ENCODE peak calls at places on chromosomes 11 and 22, in ten cellular contexts. X, R, I, Y, W, B, S, P, F and T are unnamed samples.

GRCh38 chr22:37077802-37078448 is 26.4 kb downstream of the KCTD17 start:
- DNase-seq in B (no peak), W (peak), I (peak), R (peak), Y (peak), P (no peak), S (peak), F (peak), X (peak), T (no peak)

GRCh38 chr11:130580372-130580771 is 131.9 kb downstream of the ADAMTS15 start:
- DNase-seq in I (no peak), S (no peak), B (peak), F (no peak), W (no peak), X (peak), R (no peak), P (no peak), Y (no peak), T (peak)

GRCh38 chr22:50268655-50269113 is 1.5 kb downstream of the MAPK11 start:
- DNase-seq in X (no peak), F (no peak), W (no peak), B (peak), R (no peak), S (no peak), I (peak), Y (peak), P (no peak), T (no peak)

GRCh38 chr11:26187639-26188038 is 144.3 kb upstream of the ANO3 start:
- DNase-seq in P (no peak), B (no peak), I (no peak), R (no peak), Y (no peak), S (no peak), X (peak), W (no peak), F (no peak), T (no peak)

GRCh38 chr11:60855726-60856633 is at the start of gene PTGDR2:
- DNase-seq in P (no peak), S (no peak), F (peak), Y (peak), R (no peak), I (no peak), X (no peak), W (no peak), B (no peak), T (no peak)

GRCh38 chr11:35918716-35919115 is 25.1 kb upstream of the LDLRAD3 start:
- DNase-seq in I (no peak), R (no peak), B (no peak), S (no peak), P (no peak), X (no peak), Y (no peak), W (no peak), F (no peak), T (no peak)

GRCh38 chr11:24574461-24574860 is 77.6 kb downstream of the LUZP2 start:
- DNase-seq in I (no peak), Y (no peak), F (no peak), S (no peak), P (no peak), X (no peak), R (no peak), B (no peak), W (no peak), T (no peak)

GRCh38 chr11:77075425-77075905 is 8.7 kb downstream of the CAPN5 start:
- DNase-seq in P (peak), X (no peak), B (no peak), F (no peak), R (no peak), S (no peak), I (peak), Y (peak), W (no peak), T (no peak)

GRCh38 chr22:38038426-38038825 is 18.8 kb upstream of the PICK1 start:
- DNase-seq in F (no peak), X (no peak), B (no peak), I (no peak), Y (no peak), R (no peak), W (no peak), P (peak), S (no peak), T (no peak)

GRCh38 chr22:23500508-23501208 is 79.4 kb downstream of the IGLL1 start:
- DNase-seq in W (no peak), S (no peak), Y (no peak), B (no peak), X (no peak), I (no peak), R (no peak), P (peak), F (no peak), T (no peak)

GRCh38 chr11:35316161-35316560 is 103.2 kb downstream of the SLC1A2 start:
- DNase-seq in P (no peak), W (no peak), X (no peak), I (no peak), F (no peak), Y (no peak), R (no peak), S (no peak), B (no peak), T (no peak)

GRCh38 chr22:50153056-50153755 is 17.3 kb upstream of the PANX2 start:
- DNase-seq in Y (no peak), X (no peak), W (no peak), R (no peak), I (no peak), S (peak), F (no peak), P (no peak), B (no peak), T (no peak)

GRCh38 chr11:113553905-113554304 is 78.7 kb upstream of the DRD2 start:
- DNase-seq in R (no peak), P (no peak), Y (no peak), W (no peak), X (no peak), F (peak), B (no peak), I (no peak), S (no peak), T (no peak)

GRCh38 chr11:118623291-118623655 is 15.9 kb downstream of the PHLDB1 start:
- DNase-seq in B (no peak), X (peak), R (no peak), I (no peak), P (no peak), S (no peak), W (no peak), Y (no peak), F (no peak), T (no peak)

GRCh38 chr22:39317756-39318506 is 1.5 kb downstream of the RPL3 start:
- DNase-seq in Y (no peak), S (no peak), W (no peak), X (no peak), B (no peak), P (no peak), F (no peak), R (no peak), I (no peak), T (no peak)

GRCh38 chr22:38298312-38299000 is 18.8 kb downstream of the CSNK1E start:
- DNase-seq in B (no peak), Y (no peak), W (no peak), F (no peak), P (no peak), S (peak), R (no peak), I (no peak), X (no peak), T (no peak)

GRCh38 chr22:17884084-17884483 is 109.8 kb upstream of the BID start:
- DNase-seq in P (no peak), B (no peak), W (no peak), S (no peak), X (no peak), Y (no peak), I (no peak), R (no peak), F (no peak), T (no peak)

GRCh38 chr11:336666-337002 is 16.0 kb upstream of the IFITM3 start:
- DNase-seq in B (no peak), Y (no peak), X (no peak), S (no peak), F (no peak), P (peak), I (no peak), R (no peak), W (no peak), T (no peak)

GRCh38 chr11:24324211-24324610 is 172.6 kb upstream of the LUZP2 start:
- DNase-seq in S (no peak), R (no peak), I (no peak), P (no peak), Y (no peak), F (no peak), B (no peak), X (no peak), W (no peak), T (no peak)

GRCh38 chr11:117582491-117582890 is 214.5 kb downstream of the DSCAML1 start:
- DNase-seq in F (no peak), P (peak), S (peak), I (no peak), Y (no peak), X (no peak), B (no peak), R (no peak), W (no peak), T (no peak)

GRCh38 chr11:91459840-91460239 is 764.8 kb upstream of the FAT3 start:
- DNase-seq in P (no peak), W (no peak), R (no peak), B (no peak), I (no peak), Y (no peak), S (no peak), X (no peak), F (no peak), T (no peak)

GRCh38 chr11:83662494-83662893 is 376.3 kb upstream of the CCDC90B start:
- DNase-seq in S (no peak), I (no peak), P (no peak), X (no peak), W (no peak), Y (no peak), F (no peak), B (no peak), R (no peak), T (no peak)

GRCh38 chr22:49204599-49205214 is 623.0 kb downstream of the BRD1 start:
- DNase-seq in B (no peak), Y (no peak), F (no peak), I (peak), S (no peak), X (no peak), R (peak), P (peak), W (no peak), T (no peak)

GRCh38 chr11:12069053-12069676 is 41.2 kb upstream of the MICAL2 start:
- DNase-seq in I (no peak), Y (no peak), X (no peak), R (peak), P (peak), W (no peak), B (no peak), F (peak), S (no peak), T (no peak)

GRCh38 chr11:108223449-108224149 is 732 bp downstream of the ATM start:
- DNase-seq in Y (no peak), W (no peak), B (no peak), I (no peak), S (no peak), R (no peak), X (no peak), P (no peak), F (peak), T (no peak)

GRCh38 chr11:2838091-2838490 is 47.5 kb downstream of the CDKN1C start:
- DNase-seq in X (no peak), R (no peak), I (peak), F (no peak), W (no peak), Y (no peak), P (no peak), B (no peak), S (no peak), T (no peak)

GRCh38 chr11:119518746-119519382 is 95.9 kb upstream of the THY1 start:
- DNase-seq in R (peak), I (no peak), B (no peak), P (no peak), W (no peak), Y (no peak), S (no peak), F (peak), X (no peak), T (no peak)

GRCh38 chr11:132499661-132500060 is 1032.6 kb downstream of the OPCML start:
- DNase-seq in R (no peak), Y (no peak), B (no peak), F (no peak), S (no peak), W (no peak), P (no peak), X (no peak), I (no peak), T (no peak)

GRCh38 chr11:132501356-132501755 is 1030.9 kb downstream of the OPCML start:
- DNase-seq in F (no peak), W (no peak), P (no peak), Y (no peak), S (no peak), X (no peak), R (no peak), B (no peak), I (no peak), T (no peak)

GRCh38 chr11:132504501-132505041 is 1027.7 kb downstream of the OPCML start:
- DNase-seq in R (no peak), X (no peak), B (no peak), F (no peak), S (no peak), P (no peak), W (no peak), I (no peak), Y (no peak), T (no peak)
- H3K4me3 ChIP-seq in R (no peak), X (no peak), B (no peak), F (no peak), S (no peak), P (no peak), W (no peak), I (no peak), Y (no peak), T (no peak)

GRCh38 chr22:46071451-46072029 is 78.8 kb upstream of the PPARA start:
- DNase-seq in W (peak), I (peak), X (peak), Y (peak), B (peak), F (no peak), P (peak), S (peak), R (peak), T (peak)
- TF ChIP-seq EP300 in W (peak), I (no peak), X (no peak), Y (peak), B (no peak), F (no peak), P (no peak), S (no peak), R (no peak), T (no peak)

GRCh38 chr11:16739326-16739875 is 954 bp downstream of the C11orf58 start:
- DNase-seq in R (no peak), W (no peak), S (no peak), P (no peak), Y (no peak), X (peak), F (no peak), B (no peak), I (no peak), T (no peak)

GRCh38 chr11:16744128-16744725 is 5.8 kb downstream of the C11orf58 start:
- DNase-seq in X (no peak), F (peak), R (no peak), S (no peak), W (no peak), I (no peak), B (no peak), Y (no peak), P (no peak), T (no peak)

GRCh38 chr11:16738949-16739262 is 459 bp downstream of the C11orf58 start:
- DNase-seq in B (no peak), Y (no peak), P (no peak), S (no peak), R (no peak), F (no peak), X (no peak), W (no peak), I (no peak), T (no peak)

GRCh38 chr11:16743478-16743877 is 5.0 kb downstream of the C11orf58 start:
- DNase-seq in S (no peak), F (no peak), P (no peak), B (no peak), Y (no peak), W (no peak), R (no peak), I (no peak), X (no peak), T (no peak)

GRCh38 chr11:16741473-16741872 is 3.0 kb downstream of the C11orf58 start:
- DNase-seq in W (no peak), F (no peak), Y (no peak), R (no peak), I (peak), X (peak), P (no peak), S (no peak), B (no peak), T (no peak)
- H3K4me3 ChIP-seq in W (no peak), F (no peak), Y (no peak), R (no peak), I (no peak), X (no peak), P (no peak), S (no peak), B (no peak), T (no peak)

GRCh38 chr11:8080674-8081590 is at the start of gene TUB:
- DNase-seq in X (peak), I (peak), B (peak), S (peak), F (no peak), R (peak), Y (no peak), P (no peak), W (no peak), T (no peak)

GRCh38 chr11:8083871-8084281 is 2.9 kb downstream of the TUB start:
- DNase-seq in X (no peak), F (no peak), W (no peak), I (no peak), S (no peak), P (no peak), R (no peak), Y (no peak), B (no peak), T (no peak)

GRCh38 chr11:8081591-8082021 is 595 bp downstream of the TUB start:
- DNase-seq in B (peak), R (peak), F (no peak), X (peak), S (no peak), P (no peak), I (no peak), W (no peak), Y (no peak), T (no peak)

GRCh38 chr11:8083088-8083395 is 2.0 kb downstream of the TUB start:
- DNase-seq in I (no peak), P (no peak), X (no peak), B (no peak), W (no peak), S (no peak), R (no peak), F (no peak), Y (no peak), T (no peak)

GRCh38 chr11:8082391-8083087 is 1.5 kb downstream of the TUB start:
- DNase-seq in W (no peak), X (no peak), S (no peak), B (peak), Y (no peak), P (no peak), R (peak), F (no peak), I (no peak), T (no peak)
- TF ChIP-seq EP300 in W (no peak), X (no peak), S (no peak), B (no peak), Y (no peak), P (no peak), R (no peak), F (no peak), I (no peak), T (no peak)

GRCh38 chr11:21415566-21415965 is 746.2 kb downstream of the NELL1 start:
- DNase-seq in X (no peak), F (no peak), I (no peak), W (no peak), R (no peak), S (no peak), B (no peak), Y (no peak), P (no peak), T (no peak)

GRCh38 chr11:21412652-21413383 is 743.4 kb downstream of the NELL1 start:
- DNase-seq in I (no peak), R (no peak), S (no peak), P (no peak), Y (no peak), X (no peak), W (no peak), B (no peak), F (no peak), T (no peak)

GRCh38 chr11:21411597-21411996 is 742.2 kb downstream of the NELL1 start:
- DNase-seq in F (no peak), R (no peak), B (no peak), P (no peak), X (no peak), S (no peak), Y (no peak), W (no peak), I (no peak), T (no peak)

GRCh38 chr11:21411114-21411513 is 741.7 kb downstream of the NELL1 start:
- DNase-seq in I (no peak), P (no peak), Y (no peak), X (no peak), W (no peak), F (no peak), R (no peak), S (no peak), B (no peak), T (no peak)

GRCh38 chr11:21414928-21415327 is 745.5 kb downstream of the NELL1 start:
- DNase-seq in W (no peak), P (no peak), X (no peak), I (no peak), S (no peak), Y (no peak), B (no peak), R (no peak), F (no peak), T (no peak)
- H3K4me3 ChIP-seq in W (no peak), P (no peak), X (no peak), I (no peak), S (no peak), Y (no peak), B (no peak), R (no peak), F (no peak), T (no peak)

GRCh38 chr11:14902650-14903350 is 10.8 kb upstream of the CYP2R1 start:
- DNase-seq in R (no peak), B (no peak), I (no peak), W (no peak), X (no peak), Y (no peak), S (no peak), F (no peak), P (no peak), T (no peak)
- TF ChIP-seq EP300 in R (no peak), B (no peak), I (no peak), W (no peak), X (no peak), Y (no peak), S (no peak), F (no peak), P (no peak), T (no peak)

GRCh38 chr11:86066606-86067229 is 2.2 kb downstream of the PICALM start:
- DNase-seq in R (no peak), I (no peak), X (no peak), Y (no peak), P (no peak), S (no peak), W (no peak), B (no peak), F (no peak), T (no peak)

GRCh38 chr11:86063536-86063935 is 5.3 kb downstream of the PICALM start:
- DNase-seq in Y (no peak), X (no peak), W (no peak), P (no peak), R (no peak), F (no peak), I (no peak), B (no peak), S (no peak), T (no peak)

GRCh38 chr11:86066033-86066432 is 2.9 kb downstream of the PICALM start:
- DNase-seq in I (no peak), P (no peak), F (no peak), S (no peak), Y (no peak), X (no peak), W (no peak), R (no peak), B (no peak), T (no peak)

GRCh38 chr11:86062719-86063118 is 6.2 kb downstream of the PICALM start:
- DNase-seq in S (no peak), B (no peak), F (no peak), W (no peak), P (no peak), X (no peak), R (no peak), I (no peak), Y (no peak), T (no peak)

GRCh38 chr11:86064236-86064803 is 4.6 kb downstream of the PICALM start:
- DNase-seq in Y (no peak), B (no peak), P (no peak), X (no peak), W (no peak), S (no peak), F (peak), R (no peak), I (no peak), T (no peak)
- H3K4me3 ChIP-seq in Y (no peak), B (no peak), P (peak), X (no peak), W (no peak), S (no peak), F (peak), R (no peak), I (no peak), T (peak)

GRCh38 chr11:73151371-73151870 is 9.3 kb upstream of the FCHSD2 start:
- DNase-seq in R (no peak), P (peak), S (no peak), F (no peak), W (no peak), B (no peak), X (no peak), Y (no peak), I (peak), T (no peak)
- TF ChIP-seq EP300 in R (no peak), P (no peak), S (no peak), F (no peak), W (no peak), B (no peak), X (no peak), Y (no peak), I (no peak), T (no peak)

DNA sequence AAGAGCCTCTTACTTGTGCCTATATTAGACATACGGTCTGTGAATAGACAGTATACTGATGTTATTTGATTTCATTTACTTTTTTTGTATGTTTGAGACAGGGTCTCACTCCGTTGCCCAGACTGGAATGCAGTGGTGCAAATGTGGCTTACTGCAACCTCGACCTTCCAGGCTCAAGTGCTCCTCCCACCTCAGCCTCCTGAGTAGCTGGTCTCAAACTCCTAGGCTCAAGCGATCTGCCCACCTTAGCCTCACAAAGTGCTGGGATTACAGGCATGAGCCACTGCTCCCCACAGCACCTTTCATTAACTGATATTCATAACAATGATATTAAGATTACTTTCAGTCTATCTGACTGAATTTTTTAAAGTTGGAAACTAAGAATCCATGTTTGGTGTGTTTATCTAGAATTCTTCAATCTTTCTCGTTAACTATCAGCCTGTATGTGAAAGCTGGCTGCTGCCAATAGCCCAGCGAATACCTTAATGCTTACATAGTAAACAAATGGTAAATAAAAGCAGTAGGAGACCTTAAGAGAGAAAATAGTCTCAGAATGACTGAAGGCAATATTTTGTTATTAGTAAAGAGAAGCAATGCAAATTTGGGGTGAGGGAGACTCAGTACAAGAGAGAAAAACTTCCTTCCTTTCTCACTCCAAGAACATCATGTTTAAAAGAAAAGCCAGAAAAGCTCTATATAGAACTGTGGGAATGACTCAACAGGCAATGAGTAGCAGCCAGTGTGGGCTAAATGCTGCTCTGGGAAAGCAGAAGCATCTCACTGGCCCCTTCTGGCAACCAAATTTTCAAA is 101.9 kb downstream of the MRTFA start:
- DNase-seq in W (no peak), P (no peak), S (no peak), B (no peak), F (peak), I (no peak), Y (no peak), R (no peak), X (no peak), T (no peak)
- H3K4me3 ChIP-seq in W (no peak), P (no peak), S (no peak), B (no peak), F (no peak), I (no peak), Y (no peak), R (no peak), X (peak), T (no peak)